ENCODE peak calls at places on chromosomes 3 and 15, in four cellular contexts. Q, C, L and N are unnamed samples.

GRCh38 chr15:83694030-83694429 is 40.1 kb downstream of the ADAMTSL3 start:
- DNase-seq in Q (no peak), L (peak), C (no peak), N (no peak)

GRCh38 chr3:9183811-9184463 is 65.5 kb downstream of the SRGAP3 start:
- DNase-seq in L (no peak), C (no peak), Q (no peak), N (no peak)

GRCh38 chr3:123412811-123413588 is 35.9 kb downstream of the ADCY5 start:
- DNase-seq in L (no peak), Q (no peak), C (no peak), N (no peak)

GRCh38 chr3:197466586-197467399 is 89.0 kb downstream of the BDH1 start:
- DNase-seq in L (peak), C (peak), Q (peak), N (no peak)

GRCh38 chr15:76337047-76337738 is 620 bp downstream of the ISL2 start:
- DNase-seq in Q (no peak), C (no peak), L (no peak), N (no peak)

GRCh38 chr3:41111011-41111410 is 88.3 kb upstream of the CTNNB1 start:
- DNase-seq in Q (no peak), C (no peak), L (no peak), N (no peak)

GRCh38 chr3:10651506-10651905 is 146.1 kb upstream of the ATP2B2 start:
- DNase-seq in Q (no peak), C (no peak), L (no peak), N (no peak)

GRCh38 chr3:43905157-43905556 is 214.4 kb downstream of the ABHD5 start:
- DNase-seq in L (no peak), C (no peak), Q (no peak), N (no peak)

GRCh38 chr15:26690778-26691177 is 82.1 kb downstream of the GABRB3 start:
- DNase-seq in L (no peak), Q (no peak), C (no peak), N (no peak)

GRCh38 chr15:55917881-55918296 is 75.5 kb downstream of the NEDD4 start:
- DNase-seq in Q (peak), C (peak), L (peak), N (no peak)

GRCh38 chr15:92682772-92683510 is 27.4 kb upstream of the FAM174B start:
- DNase-seq in Q (no peak), L (no peak), C (no peak), N (no peak)

GRCh38 chr15:49989498-49989897 is 129.5 kb downstream of the ATP8B4 start:
- DNase-seq in C (no peak), Q (no peak), L (no peak), N (no peak)

GRCh38 chr3:72414481-72415016 is 433.7 kb downstream of the SHQ1 start:
- DNase-seq in C (no peak), Q (no peak), L (no peak), N (no peak)

GRCh38 chr15:73797366-73798158 is 44.4 kb upstream of the INSYN1 start:
- DNase-seq in L (no peak), Q (no peak), C (no peak), N (no peak)

GRCh38 chr3:104297617-104298016 is 1069.1 kb upstream of the ALCAM start:
- DNase-seq in Q (no peak), C (no peak), L (no peak), N (no peak)

GRCh38 chr15:29044506-29044905 is 158.7 kb downstream of the APBA2 start:
- DNase-seq in Q (no peak), L (peak), C (no peak), N (no peak)

GRCh38 chr15:63978511-63979226 is 67.6 kb downstream of the DAPK2 start:
- DNase-seq in C (no peak), Q (no peak), L (no peak), N (no peak)

GRCh38 chr15:60374628-60375081 is 23.1 kb downstream of the ANXA2 start:
- DNase-seq in Q (peak), C (peak), L (peak), N (no peak)

GRCh38 chr15:41934843-41935242 is 37.5 kb downstream of the EHD4 start:
- DNase-seq in C (no peak), Q (no peak), L (peak), N (peak)

GRCh38 chr3:161781381-161781780 is 284.8 kb downstream of the OTOL1 start:
- DNase-seq in L (no peak), C (no peak), Q (no peak), N (no peak)

GRCh38 chr3:46670891-46671427 is 22.5 kb downstream of the ALS2CL start:
- DNase-seq in L (no peak), C (peak), Q (no peak), N (no peak)

GRCh38 chr3:21551019-21551418 is 200.0 kb downstream of the ZNF385D start:
- DNase-seq in C (no peak), L (peak), Q (peak), N (no peak)

GRCh38 chr3:154040283-154040682 is 80.9 kb upstream of the ARHGEF26 start:
- DNase-seq in C (no peak), L (no peak), Q (no peak), N (no peak)

GRCh38 chr15:41891946-41892345 is 1.9 kb downstream of the SPTBN5 start:
- DNase-seq in C (peak), Q (no peak), L (no peak), N (no peak)

GRCh38 chr3:9158865-9159630 is 90.4 kb downstream of the SRGAP3 start:
- DNase-seq in Q (no peak), L (no peak), C (no peak), N (no peak)

GRCh38 chr3:125104639-125105038 is 48.8 kb upstream of the HEG1 start:
- DNase-seq in L (peak), Q (no peak), C (no peak), N (no peak)

GRCh38 chr3:179716811-179717210 is 64.0 kb downstream of the USP13 start:
- DNase-seq in Q (no peak), L (peak), C (no peak), N (no peak)

GRCh38 chr3:52106951-52107611 is 47.1 kb downstream of the POC1A start:
- DNase-seq in C (no peak), L (no peak), Q (no peak), N (no peak)

GRCh38 chr15:77654975-77655374 is 22.3 kb upstream of the LINGO1 start:
- DNase-seq in L (no peak), C (peak), Q (no peak), N (no peak)

GRCh38 chr3:52310861-52311566 is 5.1 kb upstream of the DNAH1 start:
- DNase-seq in Q (no peak), L (no peak), C (no peak), N (peak)

DNA sequence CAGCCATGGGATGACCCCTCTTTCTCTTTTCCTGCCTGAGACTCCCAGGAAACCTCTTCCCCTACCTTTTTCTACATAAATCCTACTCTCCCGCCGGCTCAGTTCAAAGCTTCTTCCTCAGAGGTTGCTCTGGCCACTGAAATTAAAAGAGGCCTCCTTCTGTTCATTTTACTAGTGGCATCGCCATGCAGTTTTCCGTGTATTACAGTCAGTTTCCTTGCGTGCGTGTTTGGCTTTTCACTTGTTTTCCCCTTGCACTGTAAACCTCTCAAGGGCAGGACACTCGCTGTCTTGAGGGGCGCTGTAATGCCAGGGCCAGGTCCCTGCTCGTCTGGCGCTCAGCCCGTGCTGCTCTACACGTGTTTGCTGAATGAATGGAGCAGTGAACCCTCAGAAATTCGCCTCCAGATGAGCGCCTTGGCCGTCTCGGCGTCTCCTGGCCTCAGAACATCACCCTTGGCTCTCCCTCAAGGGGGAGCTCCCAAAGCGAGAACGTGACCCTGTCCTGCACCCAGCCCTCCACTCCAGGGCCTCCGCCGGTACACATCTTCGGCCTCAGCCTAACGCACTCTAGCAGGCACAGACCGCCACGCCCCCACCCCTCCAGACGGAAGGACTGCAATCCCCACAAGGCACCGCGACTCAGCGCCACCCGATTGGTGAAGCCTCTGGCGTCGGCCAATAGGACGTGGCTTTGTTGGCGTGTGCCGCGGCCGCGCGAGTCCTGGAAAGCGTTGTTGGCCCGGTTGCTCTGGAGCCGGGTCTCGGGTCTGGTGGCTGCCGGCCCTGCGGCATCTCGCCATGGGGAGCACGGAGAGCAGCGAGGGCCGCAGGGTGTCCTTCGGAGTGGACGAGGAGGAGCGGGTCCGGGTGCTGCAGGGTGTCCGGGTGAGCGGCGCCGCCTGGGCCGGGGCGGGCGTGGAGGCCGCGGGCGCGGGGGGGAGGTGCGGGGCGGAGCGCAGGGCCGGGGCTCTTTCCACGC is at the start of gene CHCHD6:
- DNase-seq in Q (peak), C (peak), L (peak), N (peak)
- TF ChIP-seq CTCF in Q (peak), C (peak), L (no peak), N (no peak)

GRCh38 chr15:90011705-90012104 is 10.6 kb downstream of the ZNF710 start:
- DNase-seq in C (no peak), L (no peak), Q (no peak), N (no peak)
- TF ChIP-seq CTCF in C (no peak), L (no peak), Q (no peak), N (no peak)

GRCh38 chr15:85886345-85886935 is 91.7 kb upstream of the KLHL25 start:
- DNase-seq in Q (no peak), L (no peak), C (no peak), N (no peak)

GRCh38 chr15:85878866-85879265 is 84.1 kb upstream of the KLHL25 start:
- DNase-seq in C (no peak), L (no peak), Q (no peak), N (no peak)

GRCh38 chr15:85879334-85880163 is 84.8 kb upstream of the KLHL25 start:
- DNase-seq in L (peak), Q (no peak), C (no peak), N (no peak)

GRCh38 chr15:85875756-85876155 is 81.0 kb upstream of the KLHL25 start:
- DNase-seq in Q (no peak), C (no peak), L (no peak), N (no peak)

GRCh38 chr15:85880501-85881190 is 85.9 kb upstream of the KLHL25 start:
- DNase-seq in C (no peak), Q (no peak), L (no peak), N (no peak)
- TF ChIP-seq CTCF in C (peak), Q (no peak), L (no peak), N (no peak)

GRCh38 chr3:42635111-42635510 is 18.4 kb upstream of the ZBTB47 start:
- DNase-seq in Q (no peak), C (no peak), L (peak), N (no peak)
- TF ChIP-seq CTCF in Q (no peak), C (peak), L (no peak), N (no peak)